ENCODE peak calls at places on chromosome 17, in nine cellular contexts. T is AG04449, A is neural progenitor cell, N is HCT116, E is lower lobe of right lung, W is ovary, H is AG10803, Y is gastrocnemius medialis, F is PC-9. K is an unnamed sample.
A peak's percentile ranks its signal among the peaks of the same experiment; 100 is the strongest.

GRCh38 chr17:58284613-58285421 is 4.1 kb upstream of the MPO start:
- DNase-seq in A (peak; percentile 47), W (no peak), H (no peak), N (no peak), Y (no peak), E (no peak), T (no peak), F (no peak), K (no peak)

GRCh38 chr17:9432121-9432866 is 143.3 kb downstream of the STX8 start:
- DNase-seq in A (no peak), N (no peak), Y (no peak), F (no peak), E (no peak), H (peak; percentile 71), T (no peak), W (no peak), K (peak; percentile 38)

GRCh38 chr17:17384961-17385360 is 81.8 kb downstream of the NT5M start:
- DNase-seq in H (no peak), F (no peak), A (no peak), E (no peak), W (no peak), T (no peak), Y (no peak), N (no peak), K (no peak)

GRCh38 chr17:29624586-29624985 is 1.9 kb upstream of the CORO6 start:
- DNase-seq in Y (no peak), F (no peak), A (no peak), W (no peak), H (no peak), T (no peak), N (no peak), E (no peak), K (no peak)

GRCh38 chr17:27496971-27497370 is 40.7 kb downstream of the KSR1 start:
- DNase-seq in Y (no peak), E (no peak), T (no peak), H (no peak), W (no peak), F (no peak), A (no peak), N (no peak), K (no peak)

GRCh38 chr17:35760587-35760986 is at the start of gene C17orf50:
- DNase-seq in N (no peak), E (no peak), A (no peak), T (no peak), Y (no peak), F (no peak), W (no peak), H (no peak), K (no peak)

GRCh38 chr17:8041249-8041928 is 2.5 kb downstream of the ALOX15B start:
- DNase-seq in E (no peak), W (no peak), N (peak; percentile 72), Y (no peak), F (peak; percentile 43), H (peak; percentile 75), T (no peak), A (peak; percentile 72), K (peak; percentile 16)

GRCh38 chr17:5584383-5584951 is at the start of gene NLRP1:
- DNase-seq in N (peak; percentile 71), T (peak; percentile 76), F (no peak), Y (peak; percentile 79), A (no peak), H (peak; percentile 93), E (peak; percentile 94), W (peak; percentile 63), K (peak; percentile 83)

GRCh38 chr17:43545383-43545632 is 832 bp downstream of the ETV4 start:
- DNase-seq in T (no peak), Y (no peak), E (no peak), H (no peak), W (no peak), A (no peak), F (no peak), N (no peak), K (no peak)

GRCh38 chr17:11999715-12000114 is 2.4 kb upstream of the ZNF18 start:
- DNase-seq in T (no peak), H (no peak), F (no peak), A (no peak), Y (no peak), N (no peak), E (no peak), W (no peak), K (no peak)

GRCh38 chr17:11996722-11997146 is 541 bp downstream of the ZNF18 start:
- DNase-seq in F (peak; percentile 35), N (peak; percentile 13), Y (peak; percentile 37), H (peak; percentile 43), E (no peak), T (no peak), W (no peak), A (no peak), K (peak; percentile 31)

GRCh38 chr17:11997972-11998233 is 628 bp upstream of the ZNF18 start:
- DNase-seq in F (no peak), Y (peak; percentile 12), E (no peak), A (no peak), T (no peak), N (no peak), H (no peak), W (no peak), K (no peak)

GRCh38 chr17:11991461-11991860 is 5.8 kb downstream of the ZNF18 start:
- DNase-seq in N (no peak), F (no peak), T (no peak), Y (no peak), H (no peak), A (no peak), E (no peak), W (no peak), K (no peak)

DNA sequence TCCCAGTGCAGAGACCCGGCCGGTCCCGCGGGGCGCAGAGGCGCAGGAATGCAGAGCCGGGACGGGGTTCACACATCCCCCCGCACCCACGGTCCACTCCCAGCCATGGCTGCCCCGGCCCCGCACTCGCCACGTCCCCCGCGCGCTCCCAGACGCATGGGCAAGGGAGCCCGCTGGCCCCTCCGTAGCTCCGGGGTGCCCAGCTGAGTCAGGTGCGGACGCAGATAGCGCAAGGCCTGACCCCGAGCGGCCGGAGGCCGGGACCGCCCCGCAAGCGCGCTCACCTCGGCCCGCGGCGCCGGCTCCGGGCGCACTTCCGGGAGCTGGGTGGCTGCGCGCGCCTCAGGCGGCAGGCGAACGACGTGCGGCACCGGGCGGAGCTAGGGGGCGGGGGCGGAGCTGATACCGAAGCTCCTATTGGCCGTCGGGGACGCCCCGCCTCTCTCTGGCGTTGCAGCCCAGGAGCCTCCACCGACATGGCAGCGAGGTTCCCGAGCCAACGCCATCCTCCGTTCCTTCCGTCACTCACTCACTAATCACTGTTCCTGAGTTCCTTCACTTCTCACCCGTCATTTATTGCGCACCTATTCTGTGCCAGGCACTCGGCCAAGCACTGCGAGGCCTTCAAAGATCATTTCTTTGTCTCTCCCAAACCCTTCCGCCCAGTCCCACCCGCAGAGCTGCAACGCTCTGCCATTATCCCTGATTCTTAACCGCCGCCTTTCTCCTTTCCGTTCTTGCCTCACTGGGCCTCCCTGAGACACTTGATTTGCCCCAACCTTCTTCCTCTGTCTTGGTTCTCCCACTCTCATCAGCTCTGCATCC is at the start of gene ZNF18:
- DNase-seq in Y (peak; percentile 96), W (peak; percentile 97), E (peak; percentile 99), N (peak; percentile 76), A (peak; percentile 99), H (peak; percentile 93), F (peak; percentile 75), T (peak; percentile 51), K (peak; percentile 78)
- TF ChIP-seq CTCF in Y (no peak), W (peak; percentile 43), E (peak; percentile 33), N (no peak), A (no peak), H (no peak), F (no peak), T (no peak), K (no peak)

GRCh38 chr17:32266389-32267269 is 997 bp downstream of the RHBDL3 start:
- DNase-seq in T (no peak), F (no peak), W (peak; percentile 42), E (peak; percentile 46), N (no peak), Y (no peak), H (no peak), A (peak; percentile 87), K (no peak)
- H3K4me3 ChIP-seq in T (peak overlapping the region; percentile 42), F (no peak overlapping the region), W (peak overlapping the region; percentile 82), E (peak overlapping the region; percentile 66), N (peak overlapping the region; percentile 65), Y (peak overlapping the region; percentile 61), H (peak overlapping the region; percentile 38), A (peak overlapping the region; percentile 66), K (peak overlapping the region; percentile 48)

GRCh38 chr17:2057714-2058520 is 3.0 kb downstream of the HIC1 start:
- DNase-seq in W (peak; percentile 56), A (no peak), T (no peak), E (no peak), H (no peak), F (no peak), N (no peak), Y (no peak), K (no peak)

GRCh38 chr17:2057130-2057713 is 2.3 kb downstream of the HIC1 start:
- DNase-seq in E (no peak), H (no peak), T (no peak), N (no peak), F (no peak), A (peak; percentile 73), Y (no peak), W (peak; percentile 54), K (no peak)

GRCh38 chr17:2054740-2055493 is at the start of gene HIC1:
- DNase-seq in F (no peak), H (peak; percentile 74), W (peak; percentile 87), T (no peak), E (peak; percentile 87), A (peak; percentile 90), Y (peak; percentile 63), N (no peak), K (no peak)

GRCh38 chr17:2055494-2056220 is 754 bp downstream of the HIC1 start:
- DNase-seq in N (no peak), Y (no peak), W (peak; percentile 80), H (peak; percentile 60), E (no peak), A (no peak), T (no peak), F (no peak), K (no peak)

GRCh38 chr17:2056221-2057129 is 1.6 kb downstream of the HIC1 start:
- DNase-seq in N (no peak), T (no peak), H (peak; percentile 43), W (peak; percentile 56), E (peak; percentile 60), A (peak; percentile 71), Y (no peak), F (no peak), K (no peak)
- TF ChIP-seq CTCF in N (no peak), T (peak; percentile 5), H (no peak), W (peak; percentile 8), E (no peak), A (no peak), Y (no peak), F (no peak), K (peak; percentile 32)

DNA sequence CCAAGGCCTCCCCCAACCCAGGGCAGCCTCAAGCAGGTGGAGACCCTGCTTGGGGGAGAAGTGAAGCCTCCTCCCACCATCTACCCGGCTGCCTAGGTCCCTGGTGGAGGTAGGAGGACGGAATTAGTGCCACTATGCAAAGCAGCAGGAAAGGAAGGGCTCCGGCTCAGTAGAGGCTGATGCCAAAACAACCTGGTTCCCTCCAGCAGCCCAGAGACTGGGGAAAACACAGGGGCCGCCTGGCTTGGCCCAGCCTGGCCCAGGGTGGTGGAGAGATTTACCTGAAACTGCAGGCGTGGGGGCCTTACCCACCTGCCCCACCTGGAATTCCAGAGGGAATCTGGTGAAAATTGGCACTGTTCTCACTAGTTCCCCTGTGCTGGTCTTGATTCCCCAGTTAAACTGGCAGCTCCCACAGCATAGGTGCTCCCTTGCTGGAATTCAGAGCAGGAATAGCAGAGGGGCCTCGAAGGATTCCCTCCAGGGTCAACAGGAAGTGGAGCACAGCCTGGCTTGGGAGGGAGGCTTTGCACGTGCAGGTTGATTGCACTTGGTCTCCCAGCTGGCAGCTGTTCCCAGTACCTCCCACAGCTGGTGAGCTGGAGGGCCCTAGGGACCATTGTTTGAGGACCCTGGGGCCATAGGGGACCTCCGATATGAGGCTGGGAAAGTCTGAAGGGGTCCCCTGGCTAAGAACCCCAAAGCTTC is 4.5 kb downstream of the CD79B start:
- DNase-seq in E (peak; percentile 14), T (no peak), W (no peak), H (no peak), F (no peak), N (no peak), Y (no peak), A (no peak), K (no peak)
- H3K4me3 ChIP-seq in E (no peak overlapping the region), T (no peak overlapping the region), W (no peak overlapping the region), H (no peak overlapping the region), F (no peak overlapping the region), N (no peak overlapping the region), Y (no peak overlapping the region), A (no peak overlapping the region), K (no peak overlapping the region)

K was measured in GM12864.